ENCODE peak calls at places on chromosome 12, in nine cellular contexts. T, F, S, G, A, R, Z, Q and X are unnamed samples.

GRCh38 chr12:11963841-11964471 is 106.8 kb upstream of the BCL2L14 start:
- DNase-seq in T (no peak), R (no peak), Q (no peak), F (no peak), S (no peak), G (no peak), Z (no peak), A (no peak), X (no peak)

GRCh38 chr12:55840581-55841351 is 2.0 kb downstream of the MMP19 start:
- DNase-seq in S (no peak), R (no peak), Z (no peak), T (no peak), Q (no peak), A (no peak), G (no peak), F (no peak), X (no peak)

GRCh38 chr12:49129332-49130150 is 1.7 kb downstream of the TUBA1B start:
- DNase-seq in F (no peak), A (no peak), T (no peak), Q (no peak), R (no peak), Z (no peak), S (no peak), G (no peak), X (peak; percentile 11)

GRCh38 chr12:114241973-114242434 is 163.9 kb downstream of the TBX5 start:
- DNase-seq in G (no peak), S (no peak), A (no peak), Q (no peak), R (no peak), T (no peak), F (no peak), Z (no peak), X (no peak)

GRCh38 chr12:106114084-106115068 is 24.4 kb downstream of the NUAK1 start:
- DNase-seq in Q (peak; percentile 47), G (no peak), S (no peak), T (peak; percentile 67), R (peak; percentile 68), Z (no peak), A (no peak), F (no peak), X (no peak)

GRCh38 chr12:56487448-56488040 is 417 bp downstream of the GLS2 start:
- DNase-seq in G (no peak), F (peak; percentile 52), Z (no peak), A (peak; percentile 81), T (no peak), Q (peak; percentile 39), S (peak; percentile 52), R (no peak), X (peak; percentile 91)

GRCh38 chr12:662541-663292 is 528 bp downstream of the NINJ2 start:
- DNase-seq in T (no peak), A (no peak), Q (no peak), S (no peak), G (no peak), Z (no peak), F (no peak), R (no peak), X (no peak)

GRCh38 chr12:111868676-111869588 is 26.9 kb downstream of the MAPKAPK5 start:
- DNase-seq in R (no peak), F (no peak), T (no peak), Q (no peak), Z (no peak), A (no peak), G (no peak), S (no peak), X (no peak)

GRCh38 chr12:16955083-16955657 is 349.2 kb upstream of the LMO3 start:
- DNase-seq in Q (no peak), F (no peak), G (no peak), Z (no peak), S (no peak), A (no peak), T (no peak), R (no peak), X (no peak)

GRCh38 chr12:105741786-105742566 is 396.8 kb downstream of the NUAK1 start:
- DNase-seq in A (no peak), Q (no peak), S (no peak), Z (no peak), T (peak; percentile 86), F (no peak), R (no peak), G (peak; percentile 23), X (no peak)

GRCh38 chr12:116244001-116244400 is 33.5 kb downstream of the MED13L start:
- DNase-seq in G (no peak), Z (no peak), R (no peak), S (no peak), F (no peak), T (peak; percentile 33), Q (no peak), A (no peak), X (no peak)
- H3K4me1 ChIP-seq in G (peaks cover 12% of the 10 kb centered on the region), Z (peaks cover 76% of the 10 kb centered on the region), R (peaks cover 71% of the 10 kb centered on the region), S (peaks cover 67% of the 10 kb centered on the region), F (peaks cover 18% of the 10 kb centered on the region), T (peaks cover 9% of the 10 kb centered on the region), Q (no peaks in the 10 kb centered on the region), A (peaks cover 63% of the 10 kb centered on the region), X (peaks cover 58% of the 10 kb centered on the region)

GRCh38 chr12:92928431-92928961 is 599 bp downstream of the EEA1 start:
- DNase-seq in S (no peak), A (no peak), G (peak; percentile 59), Z (peak; percentile 17), T (peak; percentile 12), Q (peak; percentile 44), F (peak; percentile 49), R (peak; percentile 73), X (no peak)

GRCh38 chr12:92928962-92929915 is at the start of gene EEA1:
- DNase-seq in Q (peak; percentile 97), S (peak; percentile 97), G (peak; percentile 97), F (peak; percentile 98), R (peak; percentile 99), T (peak; percentile 94), Z (peak; percentile 94), A (peak; percentile 99), X (peak; percentile 97)

GRCh38 chr12:92926549-92926948 is 2.5 kb downstream of the EEA1 start:
- DNase-seq in Q (no peak), S (no peak), F (no peak), R (no peak), A (no peak), G (no peak), Z (no peak), T (no peak), X (no peak)

GRCh38 chr12:92927436-92928116 is 1.5 kb downstream of the EEA1 start:
- DNase-seq in A (no peak), T (peak; percentile 69), R (no peak), Q (no peak), F (no peak), S (no peak), Z (no peak), G (no peak), X (no peak)

GRCh38 chr12:92927055-92927435 is 2.0 kb downstream of the EEA1 start:
- DNase-seq in T (peak; percentile 39), F (no peak), G (no peak), Z (no peak), S (no peak), Q (no peak), A (no peak), R (no peak), X (no peak)
- TF ChIP-seq CTCF in T (no peak), F (peak; percentile 16), G (no peak), Z (no peak), S (no peak), Q (no peak), A (peak; percentile 10), R (peak; percentile 26), X (no peak)

DNA sequence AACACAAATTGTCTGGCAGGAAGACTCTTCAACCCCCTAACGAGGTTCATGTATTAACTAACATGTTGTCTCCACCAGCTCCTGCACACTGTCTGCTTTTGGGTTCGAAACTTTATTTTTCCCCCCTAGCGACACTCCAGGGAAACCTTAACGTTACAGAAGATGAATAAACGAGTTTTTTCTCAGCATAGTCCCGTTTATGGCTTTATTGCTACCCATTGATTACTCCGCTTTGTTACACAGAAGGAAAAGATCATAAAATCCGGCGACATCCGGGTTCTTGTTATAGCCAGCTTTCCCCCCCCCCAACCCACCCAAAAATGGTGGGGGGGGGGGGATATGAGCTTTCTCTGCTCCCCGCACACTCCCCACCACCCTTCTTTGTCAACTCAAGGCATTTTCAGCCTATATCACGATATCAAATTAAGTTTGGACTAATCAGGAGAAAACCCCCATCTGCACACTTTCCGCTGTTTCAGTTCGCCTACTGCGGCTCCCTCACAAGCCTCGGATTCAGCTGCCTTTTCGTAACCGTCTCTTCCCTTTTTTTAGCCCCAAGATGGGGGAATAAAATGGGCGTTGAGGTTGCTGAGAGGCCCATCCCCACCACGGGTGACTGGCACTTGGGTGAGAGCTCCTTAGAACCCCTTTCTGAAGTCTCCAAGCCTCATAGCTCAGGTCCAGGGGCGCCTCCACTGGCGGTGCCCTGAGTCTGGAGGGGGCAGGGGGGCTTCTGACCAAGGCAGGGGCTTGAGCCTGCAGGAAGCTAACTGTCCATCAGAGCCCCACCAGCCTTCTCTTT is 1.4 kb upstream of the HOXC6 start:
- DNase-seq in S (no peak), Q (no peak), A (no peak), T (no peak), Z (no peak), F (no peak), G (peak; percentile 36), R (peak; percentile 55), X (no peak)
- H3K27me3 ChIP-seq in S (peaks cover 100% of the 10 kb centered on the region), Q (peaks cover 25% of the 10 kb centered on the region), A (peaks cover 91% of the 10 kb centered on the region), T (peaks cover 57% of the 10 kb centered on the region), Z (no peaks in the 10 kb centered on the region), F (peaks cover 100% of the 10 kb centered on the region), G (no peaks in the 10 kb centered on the region), R (no peaks in the 10 kb centered on the region), X (peaks cover 71% of the 10 kb centered on the region)

GRCh38 chr12:99138397-99138796 is 493.3 kb downstream of the APAF1 start:
- DNase-seq in R (no peak), S (no peak), Q (no peak), A (no peak), Z (no peak), F (no peak), G (no peak), T (no peak), X (no peak)

GRCh38 chr12:99135376-99135775 is 490.3 kb downstream of the APAF1 start:
- DNase-seq in F (no peak), G (no peak), S (no peak), Q (no peak), Z (no peak), R (no peak), A (no peak), T (no peak), X (no peak)

GRCh38 chr12:99137124-99137845 is 492.2 kb downstream of the APAF1 start:
- DNase-seq in R (no peak), Z (no peak), F (no peak), Q (no peak), A (no peak), T (no peak), G (no peak), S (no peak), X (no peak)

DNA sequence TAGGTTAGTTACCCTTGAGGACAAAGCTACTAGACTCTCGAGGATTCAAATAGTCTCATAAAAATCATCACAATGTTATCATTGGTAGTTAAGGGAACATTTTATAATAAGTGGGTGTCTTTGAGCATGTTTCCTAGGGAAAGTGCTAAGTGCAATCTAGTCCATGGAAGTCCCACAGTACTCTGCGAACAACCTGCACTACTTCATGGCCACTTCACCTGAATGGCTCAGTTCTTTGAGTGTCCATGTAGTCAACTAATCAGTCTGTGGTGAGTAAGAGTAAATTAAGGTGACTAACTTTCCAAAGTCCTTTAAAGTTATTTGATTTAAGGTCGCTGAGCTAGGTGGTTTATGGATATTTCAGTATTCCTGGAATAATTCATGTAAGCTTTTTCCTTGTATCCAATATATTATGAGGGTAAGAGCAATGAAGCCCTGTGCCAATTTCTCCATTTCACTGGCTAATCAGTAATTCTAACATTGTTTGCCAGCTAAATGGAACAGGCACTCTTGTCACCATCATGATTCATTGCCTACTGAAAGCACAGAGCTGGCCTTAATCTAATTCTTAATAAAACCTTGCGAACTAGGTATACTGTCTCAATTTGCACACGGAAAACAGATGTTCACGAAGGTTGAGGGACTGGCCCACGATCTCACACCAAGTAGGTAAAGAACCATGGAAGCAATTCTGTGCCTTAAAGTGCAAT is 495.1 kb downstream of the APAF1 start:
- DNase-seq in S (no peak), Z (no peak), T (no peak), Q (no peak), F (no peak), G (no peak), A (no peak), R (no peak), X (no peak)
- H3K4me1 ChIP-seq in S (no peaks in the 10 kb centered on the region), Z (no peaks in the 10 kb centered on the region), T (no peaks in the 10 kb centered on the region), Q (no peaks in the 10 kb centered on the region), F (no peaks in the 10 kb centered on the region), G (no peaks in the 10 kb centered on the region), A (no peaks in the 10 kb centered on the region), R (no peaks in the 10 kb centered on the region), X (no peaks in the 10 kb centered on the region)